ENCODE peak calls at places on chromosomes 13 and 19, in eight cellular contexts. J, L, M, S, Q, U, G and W are unnamed samples.

GRCh38 chr13:40401911-40402776 is 264.3 kb downstream of the FOXO1 start:
- DNase-seq in L (peak), U (peak), J (peak), S (peak), M (peak), Q (peak), G (peak), W (peak)

GRCh38 chr13:37187611-37188010 is 82.1 kb upstream of the CSNK1A1L start:
- DNase-seq in M (no peak), U (no peak), S (no peak), J (no peak), L (peak), G (no peak), Q (no peak), W (no peak)

GRCh38 chr13:79485014-79485441 is 4.1 kb downstream of the NDFIP2 start:
- DNase-seq in L (peak), U (no peak), Q (peak), S (peak), G (peak), M (peak), J (peak), W (no peak)

GRCh38 chr13:48492123-48493075 is 40.5 kb downstream of the RCBTB2 start:
- DNase-seq in U (peak), G (peak), Q (no peak), L (no peak), S (peak), M (no peak), J (peak), W (peak)

GRCh38 chr19:41897181-41897580 is 14.2 kb downstream of the ARHGEF1 start:
- DNase-seq in S (no peak), L (no peak), J (no peak), G (no peak), M (no peak), U (no peak), Q (no peak), W (no peak)

GRCh38 chr13:110233181-110233641 is 73.7 kb downstream of the COL4A1 start:
- DNase-seq in U (peak), Q (no peak), G (no peak), M (peak), S (no peak), L (peak), J (no peak), W (no peak)

GRCh38 chr13:40660270-40660669 is 6.2 kb downstream of the FOXO1 start:
- DNase-seq in L (no peak), S (no peak), M (no peak), Q (no peak), J (no peak), G (no peak), U (no peak), W (no peak)

GRCh38 chr13:53272873-53273272 is 244.3 kb downstream of the OLFM4 start:
- DNase-seq in M (no peak), J (no peak), U (no peak), G (no peak), Q (no peak), S (no peak), L (no peak), W (no peak)

GRCh38 chr13:43785166-43785680 is 1.5 kb downstream of the ENOX1 start:
- DNase-seq in S (no peak), Q (no peak), U (no peak), L (no peak), M (no peak), J (no peak), G (no peak), W (no peak)

GRCh38 chr19:40613669-40614594 is 12.8 kb downstream of the LTBP4 start:
- DNase-seq in G (peak), M (peak), J (peak), L (peak), S (peak), U (no peak), Q (peak), W (peak)

GRCh38 chr19:15195381-15195964 is 5.3 kb downstream of the NOTCH3 start:
- DNase-seq in S (peak), J (peak), Q (peak), G (peak), U (no peak), L (peak), M (peak), W (no peak)

GRCh38 chr19:14555918-14556661 is 15.8 kb downstream of the NDUFB7 start:
- DNase-seq in G (no peak), M (no peak), L (peak), S (peak), U (no peak), Q (no peak), J (peak), W (no peak)

GRCh38 chr13:77786888-77787287 is 89.4 kb downstream of the SLAIN1 start:
- DNase-seq in Q (no peak), G (no peak), S (no peak), L (no peak), J (no peak), M (no peak), U (no peak), W (no peak)

GRCh38 chr19:2041436-2041685 is 9.7 kb downstream of the MKNK2 start:
- DNase-seq in J (no peak), S (no peak), L (no peak), U (no peak), Q (no peak), M (no peak), G (no peak), W (no peak)

GRCh38 chr19:6219592-6220290 is 60.0 kb downstream of the MLLT1 start:
- DNase-seq in U (no peak), M (no peak), L (no peak), S (no peak), J (no peak), Q (peak), G (no peak), W (no peak)

GRCh38 chr19:45496349-45496953 is 396 bp downstream of the RTN2 start:
- DNase-seq in U (no peak), Q (no peak), L (no peak), G (peak), J (no peak), M (no peak), S (no peak), W (peak)

GRCh38 chr13:94416454-94417080 is 62.9 kb downstream of the DCT start:
- DNase-seq in M (no peak), U (no peak), J (peak), Q (no peak), L (peak), G (no peak), S (peak), W (no peak)

GRCh38 chr13:71865858-71866172 is 1.2 kb downstream of the DACH1 start:
- DNase-seq in G (peak), J (peak), S (no peak), U (no peak), M (no peak), Q (peak), L (no peak), W (no peak)

GRCh38 chr13:112713517-112714253 is 23.8 kb downstream of the ATP11A start:
- DNase-seq in M (no peak), S (no peak), U (no peak), Q (no peak), J (no peak), L (no peak), G (no peak), W (no peak)

GRCh38 chr13:107450426-107450825 is 764.9 kb downstream of the LIG4 start:
- DNase-seq in S (no peak), U (no peak), J (no peak), M (no peak), G (no peak), Q (no peak), L (peak), W (no peak)

GRCh38 chr13:95300625-95301134 is 571 bp downstream of the ABCC4 start:
- DNase-seq in U (no peak), G (peak), M (peak), J (peak), S (peak), L (peak), Q (peak), W (peak)

GRCh38 chr19:21143428-21143827 is 1.6 kb downstream of the ZNF431 start:
- DNase-seq in G (no peak), S (no peak), M (no peak), J (peak), L (no peak), Q (no peak), U (no peak), W (no peak)

GRCh38 chr13:35768126-35768525 is 291.6 kb upstream of the MAB21L1 start:
- DNase-seq in U (no peak), S (no peak), J (no peak), L (no peak), G (no peak), M (no peak), Q (no peak), W (no peak)

GRCh38 chr13:35923347-35923746 is 207.8 kb downstream of the DCLK1 start:
- DNase-seq in Q (no peak), G (no peak), L (peak), U (no peak), M (peak), J (peak), S (peak), W (no peak)

GRCh38 chr13:80712026-80712425 is 371.1 kb upstream of the SPRY2 start:
- DNase-seq in U (no peak), Q (no peak), L (peak), M (no peak), J (peak), G (no peak), S (no peak), W (no peak)

GRCh38 chr13:93857126-93857525 is 622.4 kb downstream of the DCT start:
- DNase-seq in S (peak), U (no peak), J (peak), Q (no peak), L (peak), G (no peak), M (no peak), W (no peak)

GRCh38 chr19:19822148-19822429 is 539 bp upstream of the ZNF506 start:
- DNase-seq in S (no peak), U (no peak), M (no peak), Q (no peak), G (no peak), J (no peak), L (peak), W (no peak)

GRCh38 chr13:76229281-76229680 is 593.2 kb downstream of the LMO7 start:
- DNase-seq in M (no peak), L (no peak), U (no peak), G (no peak), Q (no peak), S (no peak), J (no peak), W (no peak)

GRCh38 chr19:31943305-31943704 is 402.1 kb upstream of the ZNF507 start:
- DNase-seq in G (no peak), M (no peak), L (no peak), U (no peak), J (no peak), S (no peak), Q (no peak), W (no peak)

GRCh38 chr19:23222998-23223652 is 27.1 kb downstream of the ZNF724 start:
- DNase-seq in S (peak), G (no peak), Q (no peak), L (no peak), J (no peak), M (no peak), U (no peak), W (no peak)

GRCh38 chr13:50686547-50686946 is 156.9 kb downstream of the DLEU7 start:
- DNase-seq in Q (no peak), G (no peak), M (no peak), S (no peak), U (no peak), J (no peak), L (no peak), W (peak)

GRCh38 chr19:52170304-52170703 is 1.1 kb downstream of the ZNF836 start:
- DNase-seq in M (no peak), G (no peak), L (no peak), S (no peak), J (no peak), Q (no peak), U (no peak), W (no peak)

GRCh38 chr19:36207605-36208252 is 6.7 kb downstream of the ZNF565 start:
- DNase-seq in U (no peak), M (no peak), J (no peak), G (no peak), L (no peak), Q (no peak), S (no peak), W (peak)

GRCh38 chr13:110548891-110549794 is 12.4 kb downstream of the RAB20 start:
- DNase-seq in S (no peak), M (no peak), J (no peak), L (no peak), G (no peak), U (no peak), Q (no peak), W (no peak)

GRCh38 chr13:40779049-40779448 is 8.1 kb upstream of the MRPS31 start:
- DNase-seq in G (no peak), S (no peak), L (no peak), U (no peak), M (no peak), Q (no peak), J (no peak), W (no peak)

GRCh38 chr13:49549289-49549688 is 36.1 kb downstream of the RCBTB1 start:
- DNase-seq in J (no peak), S (no peak), L (no peak), U (no peak), M (no peak), Q (no peak), G (no peak), W (no peak)

GRCh38 chr19:41960973-41961372 is 1.9 kb upstream of the RABAC1 start:
- DNase-seq in S (no peak), Q (no peak), U (no peak), L (no peak), J (no peak), M (no peak), G (no peak), W (no peak)

GRCh38 chr13:27621366-27622101 is at the start of gene POLR1D:
- DNase-seq in Q (peak), U (no peak), S (peak), J (peak), G (peak), L (peak), M (peak), W (peak)

GRCh38 chr13:78881054-78881453 is 222.1 kb upstream of the OBI1 start:
- DNase-seq in L (no peak), M (no peak), U (no peak), G (no peak), Q (no peak), S (no peak), J (no peak), W (no peak)

GRCh38 chr19:3849092-3849491 is 19.7 kb downstream of the ZFR2 start:
- DNase-seq in J (peak), M (peak), U (no peak), G (no peak), S (peak), L (peak), Q (no peak), W (no peak)
- TF ChIP-seq CTCF in J (peak), M (peak), U (peak), G (no peak), S (peak), L (peak), Q (peak), W (no peak)

GRCh38 chr19:28697308-28697707 is 515.6 kb downstream of the UQCRFS1 start:
- DNase-seq in U (no peak), J (no peak), M (no peak), L (no peak), G (no peak), S (no peak), Q (no peak), W (no peak)

GRCh38 chr19:28691683-28692082 is 521.3 kb downstream of the UQCRFS1 start:
- DNase-seq in S (no peak), U (no peak), M (no peak), L (peak), Q (no peak), G (no peak), J (no peak), W (no peak)

GRCh38 chr19:28700176-28700575 is 512.8 kb downstream of the UQCRFS1 start:
- DNase-seq in S (no peak), G (no peak), M (no peak), U (no peak), L (peak), Q (no peak), J (no peak), W (no peak)

GRCh38 chr19:28694812-28695211 is 518.1 kb downstream of the UQCRFS1 start:
- DNase-seq in G (no peak), M (no peak), U (no peak), Q (no peak), L (peak), S (peak), J (no peak), W (no peak)
- TF ChIP-seq CTCF in G (no peak), M (no peak), U (no peak), Q (no peak), L (peak), S (no peak), J (no peak), W (no peak)

DNA sequence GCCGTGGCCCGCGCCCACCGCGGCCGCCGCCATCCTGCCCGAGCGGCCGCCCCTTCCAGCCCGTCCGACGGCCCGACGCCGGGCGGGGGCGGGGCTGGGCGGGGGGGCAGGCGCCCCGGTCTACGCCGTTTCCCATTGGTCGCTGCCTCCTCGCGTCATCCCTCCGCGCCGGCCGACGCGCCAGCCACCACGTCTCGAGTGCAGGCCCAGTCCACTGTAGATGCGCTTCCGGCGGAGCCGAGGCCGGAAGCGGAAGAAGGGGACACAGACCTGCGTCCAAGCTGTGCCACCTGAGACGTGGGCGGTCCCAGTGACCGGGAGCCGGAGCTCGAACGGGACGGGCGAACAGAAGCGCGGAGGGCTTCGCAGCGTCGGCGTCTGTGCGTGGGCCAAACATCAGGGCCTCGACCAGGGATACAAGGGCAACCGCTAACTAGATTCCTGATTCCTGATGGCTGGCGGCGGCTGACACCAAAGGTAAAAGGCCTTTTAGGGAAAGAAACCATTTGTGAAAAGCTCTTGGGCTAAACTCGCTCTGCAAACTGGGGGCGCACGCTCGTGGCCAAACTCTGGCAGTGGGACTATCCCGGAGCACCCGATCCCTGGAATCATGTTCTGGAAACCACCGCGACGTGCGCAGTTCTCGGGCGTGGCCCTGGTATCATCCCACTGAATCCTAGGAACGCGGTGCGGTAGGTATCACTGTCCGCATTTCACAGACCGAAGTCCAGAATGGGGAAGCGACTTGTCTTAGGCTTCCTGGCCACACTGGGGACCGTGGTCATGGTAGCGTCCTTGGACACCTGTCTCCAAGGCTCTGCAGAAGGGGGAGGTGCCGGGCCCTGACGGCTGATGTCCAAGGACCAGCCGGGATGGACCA is at the start of gene SLC35E1:
- DNase-seq in J (peak), G (peak), M (peak), S (peak), Q (peak), U (peak), L (peak), W (peak)
- TF ChIP-seq CTCF in J (no peak), G (no peak), M (no peak), S (no peak), Q (no peak), U (no peak), L (no peak), W (no peak)

DNA sequence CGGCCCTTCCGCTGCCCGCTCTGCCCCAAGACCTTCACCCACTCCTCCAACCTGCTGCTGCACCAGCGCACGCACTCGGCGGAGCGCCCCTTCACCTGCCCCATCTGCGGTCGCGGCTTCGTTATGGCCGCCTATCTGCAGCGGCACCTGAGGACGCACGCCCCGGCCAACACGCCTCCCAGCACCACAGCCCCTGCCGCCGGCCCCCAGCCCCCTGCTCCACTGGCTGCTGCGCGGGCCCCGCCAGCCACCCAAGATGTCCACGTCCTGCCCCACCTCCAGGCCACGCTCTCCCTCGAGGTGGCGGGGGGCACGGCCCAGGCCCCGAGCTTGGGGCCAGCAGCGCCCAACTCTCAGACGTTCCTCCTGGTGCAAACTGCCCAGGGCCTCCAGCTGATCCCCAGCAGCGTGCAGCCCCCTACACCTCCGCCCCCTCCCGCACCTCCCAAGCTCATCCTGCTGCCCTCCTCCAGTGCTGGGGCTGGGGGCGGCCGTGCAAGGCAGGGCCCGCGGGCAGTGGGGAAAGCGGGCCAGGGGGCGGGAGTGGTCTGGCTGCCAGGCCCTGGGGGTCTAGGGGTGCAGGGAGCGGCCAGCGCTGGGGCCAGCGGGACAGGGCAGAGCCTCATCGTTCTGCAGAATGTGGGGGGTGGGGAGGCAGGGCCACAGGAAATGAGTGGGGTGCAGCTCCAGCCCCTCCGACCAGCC is 1.9 kb upstream of the NAT14 start:
- DNase-seq in G (no peak), U (no peak), J (no peak), L (no peak), S (no peak), M (no peak), Q (peak), W (no peak)
- TF ChIP-seq CTCF in G (no peak), U (no peak), J (no peak), L (no peak), S (no peak), M (no peak), Q (no peak), W (no peak)

GRCh38 chr19:33217881-33218280 is 7.8 kb downstream of the SLC7A10 start:
- DNase-seq in U (no peak), G (no peak), L (no peak), J (no peak), S (no peak), Q (no peak), M (no peak), W (no peak)

GRCh38 chr19:33219261-33219812 is 6.3 kb downstream of the SLC7A10 start:
- DNase-seq in J (no peak), Q (no peak), M (no peak), G (no peak), S (peak), L (peak), U (no peak), W (no peak)

GRCh38 chr19:33221641-33222040 is 4.0 kb downstream of the SLC7A10 start:
- DNase-seq in S (no peak), J (no peak), U (no peak), M (no peak), G (no peak), Q (no peak), L (peak), W (no peak)

GRCh38 chr19:33220115-33220514 is 5.5 kb downstream of the SLC7A10 start:
- DNase-seq in L (no peak), U (no peak), G (no peak), S (no peak), M (no peak), J (no peak), Q (no peak), W (no peak)

DNA sequence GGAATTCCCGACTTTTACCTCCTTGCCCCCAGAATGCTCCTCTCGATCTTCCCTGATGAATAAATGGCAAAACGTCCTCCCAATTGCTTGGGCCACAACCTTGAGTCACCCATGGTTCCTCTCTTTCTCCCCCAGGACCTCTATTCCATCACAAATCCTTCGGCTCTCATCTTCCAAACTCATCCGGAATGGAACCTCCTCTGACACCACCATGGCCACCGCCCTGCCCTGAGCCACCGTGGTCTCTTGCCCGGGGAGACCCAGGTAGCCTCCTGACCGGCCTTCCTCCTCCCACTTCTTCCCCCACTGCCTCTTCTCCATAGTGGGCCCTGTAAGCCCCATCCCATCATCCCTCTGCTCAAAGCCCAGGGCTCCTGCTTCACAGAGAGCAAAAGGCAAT is 4.9 kb downstream of the SLC7A10 start:
- DNase-seq in S (no peak), L (no peak), J (no peak), U (no peak), G (no peak), Q (no peak), M (no peak), W (no peak)
- TF ChIP-seq CTCF in S (no peak), L (no peak), J (no peak), U (no peak), G (no peak), Q (no peak), M (no peak), W (no peak)